ENCODE peak calls at places on chromosomes 7 and 10, in four cellular contexts. S is colonic mucosa, Q is cardiac muscle cell, F is Calu3. C is an unnamed sample.

GRCh38 chr7:133344275-133344674 is 91.4 kb downstream of the EXOC4 start:
- DNase-seq in Q (peak), S (no peak), F (no peak), C (no peak)

GRCh38 chr10:65346466-65346865 is 1579.4 kb upstream of the LRRTM3 start:
- DNase-seq in F (no peak), Q (no peak), S (no peak), C (no peak)

GRCh38 chr7:974172-974571 is 1.2 kb downstream of the COX19 start:
- DNase-seq in F (no peak), S (peak), Q (peak), C (no peak)

GRCh38 chr7:1368682-1369571 is 90.3 kb downstream of the MICALL2 start:
- DNase-seq in Q (no peak), F (no peak), S (no peak), C (no peak)

GRCh38 chr7:18667466-18667865 is 171.9 kb downstream of the HDAC9 start:
- DNase-seq in Q (peak), S (no peak), F (peak), C (no peak)

GRCh38 chr10:24951201-24952145 is 933 bp downstream of the PRTFDC1 start:
- DNase-seq in F (peak), Q (peak), S (peak), C (no peak)

GRCh38 chr7:39336457-39336856 is 229.7 kb upstream of the YAE1 start:
- DNase-seq in F (no peak), S (no peak), Q (peak), C (no peak)

GRCh38 chr7:154304740-154305679 is 252.8 kb downstream of the DPP6 start:
- DNase-seq in S (no peak), Q (no peak), F (no peak), C (no peak)

GRCh38 chr10:129274928-129275474 is 192.0 kb upstream of the MGMT start:
- DNase-seq in S (no peak), F (no peak), Q (no peak), C (no peak)

GRCh38 chr7:93194368-93194767 is 31.9 kb downstream of the HEPACAM2 start:
- DNase-seq in F (no peak), Q (peak), S (no peak), C (no peak)

GRCh38 chr10:114577133-114577532 is 80.9 kb downstream of the ABLIM1 start:
- DNase-seq in F (no peak), S (no peak), Q (peak), C (no peak)

GRCh38 chr7:100802951-100803350 is 24.4 kb downstream of the EPHB4 start:
- DNase-seq in S (peak), Q (no peak), F (no peak), C (no peak)

GRCh38 chr7:152667900-152668440 is 8.0 kb downstream of the XRCC2 start:
- DNase-seq in F (no peak), Q (peak), S (no peak), C (no peak)

DNA sequence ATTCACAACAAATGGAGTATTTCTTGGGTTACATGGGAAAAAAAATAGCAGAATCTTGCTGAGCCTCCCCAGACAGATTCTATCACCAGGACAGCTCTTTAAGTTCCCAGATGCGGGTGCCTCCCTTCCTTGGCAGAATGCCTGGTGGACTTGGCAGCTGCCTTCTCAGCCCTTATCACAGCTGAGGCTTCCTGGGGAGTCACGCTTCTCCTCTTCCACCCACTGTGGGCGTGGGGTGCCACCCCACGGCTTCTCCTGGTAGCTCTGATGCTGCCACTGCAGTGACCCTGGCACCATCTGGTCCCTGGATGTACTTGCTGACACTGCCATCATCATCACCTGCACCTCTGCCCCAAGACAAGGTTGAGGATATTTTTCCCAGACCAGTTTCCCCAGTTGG is 16.2 kb upstream of the NME8 start:
- DNase-seq in S (peak), F (peak), Q (peak), C (no peak)
- TF ChIP-seq CTCF in S (no peak), F (no peak), Q (peak), C (no peak)

DNA sequence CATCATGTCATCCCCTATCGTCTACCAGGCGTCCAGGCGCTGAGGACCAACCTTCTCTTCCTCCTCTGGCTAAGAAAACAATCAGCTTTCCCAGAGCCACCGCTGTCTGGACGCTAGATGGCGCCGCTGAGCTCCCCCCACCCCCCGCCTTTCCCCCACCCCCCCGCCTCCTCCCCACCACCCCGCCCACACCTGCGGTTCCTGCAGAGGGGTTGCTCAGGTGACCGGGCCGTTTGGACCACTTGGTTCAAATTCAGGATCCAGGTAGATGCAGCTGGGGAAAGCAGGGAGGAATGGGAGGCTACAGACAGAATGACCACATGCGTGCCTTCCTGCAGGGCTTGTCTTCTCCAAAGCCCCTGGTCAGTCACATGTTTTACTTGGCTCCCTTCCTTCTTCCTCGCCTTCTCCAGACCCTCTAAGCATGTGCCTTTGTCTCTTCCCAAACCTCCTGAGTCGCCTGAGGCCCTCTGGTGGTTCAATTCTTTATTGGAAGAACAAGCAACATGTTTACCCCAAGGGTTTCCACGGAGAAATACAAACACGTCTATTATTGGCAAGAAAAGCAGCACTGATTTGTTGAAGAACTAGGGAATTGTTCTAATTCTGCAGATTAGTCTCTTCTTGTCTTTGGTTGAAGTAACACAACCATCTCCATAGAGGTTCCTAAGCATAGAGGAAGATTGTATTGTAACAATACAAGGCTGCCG is 24.7 kb downstream of the AOC1 start:
- DNase-seq in Q (peak), S (peak), F (peak), C (peak)
- TF ChIP-seq CTCF in Q (peak), S (peak), F (peak), C (no peak)

GRCh38 chr10:89303161-89303560 is 1.3 kb downstream of the IFIT2 start:
- DNase-seq in S (no peak), Q (no peak), F (no peak), C (no peak)

GRCh38 chr10:89302628-89303027 is 782 bp downstream of the IFIT2 start:
- DNase-seq in F (peak), Q (no peak), S (no peak), C (no peak)

GRCh38 chr10:89299031-89299430 is 2.8 kb upstream of the IFIT2 start:
- DNase-seq in Q (no peak), F (no peak), S (no peak), C (no peak)

GRCh38 chr10:89301231-89301630 is 615 bp upstream of the IFIT2 start:
- DNase-seq in F (no peak), S (peak), Q (peak), C (no peak)

GRCh38 chr10:89301721-89302445 is at the start of gene IFIT2:
- DNase-seq in F (no peak), Q (peak), S (peak), C (no peak)
- TF ChIP-seq CTCF in F (no peak), Q (no peak), S (no peak), C (no peak)

GRCh38 chr10:96125142-96125515 is 5.0 kb upstream of the ZNF518A start:
- DNase-seq in Q (peak), F (no peak), S (no peak), C (no peak)
- TF ChIP-seq CTCF in Q (no peak), F (no peak), S (no peak), C (no peak)

GRCh38 chr10:94632954-94633353 is 50.6 kb upstream of the CYP2C18 start:
- DNase-seq in F (no peak), S (no peak), Q (no peak), C (no peak)

GRCh38 chr10:94626476-94626875 is 57.1 kb upstream of the CYP2C18 start:
- DNase-seq in Q (no peak), S (no peak), F (no peak), C (no peak)

GRCh38 chr10:94627511-94627910 is 56.0 kb upstream of the CYP2C18 start:
- DNase-seq in F (no peak), Q (no peak), S (no peak), C (no peak)

GRCh38 chr10:94631077-94631476 is 52.5 kb upstream of the CYP2C18 start:
- DNase-seq in S (no peak), Q (no peak), F (no peak), C (no peak)

DNA sequence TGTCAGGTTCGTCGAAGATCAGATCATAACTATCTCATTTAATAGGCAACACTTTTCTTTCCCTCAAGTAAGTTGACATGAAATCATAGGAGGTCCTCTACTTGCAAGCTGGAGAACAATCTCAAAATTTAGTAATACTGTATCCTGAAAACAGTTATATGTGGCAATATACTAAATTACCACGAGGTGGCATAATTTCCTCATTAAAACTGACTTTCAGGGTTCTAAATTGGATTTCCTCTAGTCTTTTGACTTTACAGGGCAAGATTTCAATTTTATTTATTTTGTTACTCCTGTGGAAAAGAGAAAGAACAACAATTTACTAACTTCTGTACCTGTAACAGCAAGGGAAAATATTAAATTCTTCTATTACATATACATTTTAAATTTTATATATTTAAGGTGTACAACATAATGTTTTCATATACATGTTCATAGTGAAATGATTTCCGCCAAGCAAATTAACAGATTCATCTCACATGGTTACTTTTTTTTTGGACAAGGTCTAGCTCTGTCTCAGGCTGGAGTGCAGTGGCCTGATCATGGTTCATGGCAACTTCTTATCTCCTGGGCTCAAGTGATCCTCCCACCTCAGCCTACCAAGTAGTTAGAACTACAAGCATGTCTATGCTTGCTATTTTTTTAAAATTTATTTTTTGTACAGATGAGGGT is 53.4 kb upstream of the CYP2C18 start:
- DNase-seq in S (no peak), Q (peak), F (no peak), C (no peak)
- TF ChIP-seq CTCF in S (peak), Q (peak), F (no peak), C (peak)

GRCh38 chr7:29346574-29346973 is 152.0 kb downstream of the CHN2 start:
- DNase-seq in S (no peak), F (no peak), Q (no peak), C (no peak)

GRCh38 chr7:29342761-29343160 is 148.2 kb downstream of the CHN2 start:
- DNase-seq in S (no peak), Q (peak), F (no peak), C (no peak)

GRCh38 chr7:29343379-29343778 is 148.8 kb downstream of the CHN2 start:
- DNase-seq in S (no peak), Q (no peak), F (no peak), C (no peak)

GRCh38 chr7:29344334-29344978 is 149.9 kb downstream of the CHN2 start:
- DNase-seq in S (no peak), Q (no peak), F (no peak), C (no peak)

DNA sequence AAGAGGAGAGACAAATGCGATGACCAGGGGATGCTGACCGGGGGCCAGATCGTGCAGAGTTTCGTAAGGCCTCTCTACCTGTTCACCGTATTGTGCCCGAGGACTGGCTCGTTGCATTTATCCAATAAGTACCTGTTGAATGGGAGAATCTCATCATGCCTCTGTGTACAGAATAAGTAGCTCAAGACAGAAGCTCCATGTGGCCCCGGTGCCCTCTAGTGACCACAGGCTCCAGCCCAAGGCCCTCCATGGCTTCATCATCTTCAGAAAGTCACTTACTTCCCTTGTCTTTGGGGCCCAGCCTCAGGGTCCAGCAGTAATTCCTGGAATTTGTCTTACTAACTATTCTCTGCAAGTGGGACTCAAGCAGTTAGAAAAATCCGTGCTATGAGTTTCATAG is 151.0 kb downstream of the CHN2 start:
- DNase-seq in F (peak), Q (peak), S (peak), C (no peak)
- TF ChIP-seq CTCF in F (no peak), Q (peak), S (peak), C (peak)